ENCODE peak calls at places on chromosomes 16 and 17, in four cellular contexts. F is NCI-H460, B is T-helper 1 cell, A is AG08395. L is an unnamed sample.
A peak's percentile ranks its signal among the peaks of the same experiment; 100 is the strongest.

GRCh38 chr16:67915831-67916723 is 15.6 kb downstream of the CTRL start:
- DNase-seq in F (no peak), B (no peak), A (no peak), L (no peak)

GRCh38 chr17:50125420-50125997 is 4.5 kb downstream of the SAMD14 start:
- DNase-seq in F (no peak), B (no peak), A (no peak), L (no peak)

GRCh38 chr17:50948711-50949110 is 82.6 kb upstream of the TOB1 start:
- DNase-seq in F (no peak), B (no peak), A (no peak), L (no peak)

GRCh38 chr17:76360461-76360860 is 6.7 kb upstream of the PRPSAP1 start:
- DNase-seq in F (no peak), B (no peak), A (no peak), L (no peak)

GRCh38 chr16:67538666-67539101 is 10.1 kb downstream of the RIPOR1 start:
- DNase-seq in F (no peak), B (no peak), A (no peak), L (no peak)

GRCh38 chr17:35486920-35487727 is 38.6 kb upstream of the SLFN13 start:
- DNase-seq in F (no peak), B (peak; percentile 40), A (peak; percentile 57), L (no peak)

GRCh38 chr17:78316867-78317816 is 42.7 kb downstream of the SOCS3 start:
- DNase-seq in F (no peak), B (no peak), A (no peak), L (peak; percentile 41)

GRCh38 chr17:61097786-61098185 is 301.9 kb upstream of the TBX2 start:
- DNase-seq in F (no peak), B (no peak), A (no peak), L (no peak)

GRCh38 chr17:33154869-33155455 is 138.1 kb downstream of the ASIC2 start:
- DNase-seq in F (no peak), B (no peak), A (no peak), L (no peak)

GRCh38 chr16:836221-836620 is 35.7 kb upstream of the GNG13 start:
- DNase-seq in F (no peak), B (no peak), A (no peak), L (no peak)

GRCh38 chr17:73535746-73536145 is 108.5 kb downstream of the SDK2 start:
- DNase-seq in F (no peak), B (no peak), A (no peak), L (no peak)

GRCh38 chr16:51818342-51818944 is 667.4 kb upstream of the SALL1 start:
- DNase-seq in F (no peak), B (no peak), A (peak; percentile 58), L (peak; percentile 60)

GRCh38 chr16:76535-77272 is 1.3 kb upstream of the MPG start:
- DNase-seq in F (peak; percentile 62), B (no peak), A (peak; percentile 80), L (peak; percentile 50)

GRCh38 chr16:2856061-2856670 is 1.8 kb downstream of the PRSS22 start:
- DNase-seq in F (no peak), B (no peak), A (no peak), L (peak; percentile 36)

GRCh38 chr17:49872776-49873377 is 25.0 kb upstream of the TAC4 start:
- DNase-seq in F (no peak), B (no peak), A (no peak), L (no peak)

GRCh38 chr17:65406552-65406951 is 154.9 kb downstream of the AXIN2 start:
- DNase-seq in F (no peak), B (no peak), A (no peak), L (no peak)

GRCh38 chr16:85202631-85203461 is 90.6 kb upstream of the CIBAR2 start:
- DNase-seq in F (no peak), B (no peak), A (peak; percentile 95), L (peak; percentile 90)

GRCh38 chr16:59432934-59433333 is 698.8 kb upstream of the GOT2 start:
- DNase-seq in F (no peak), B (no peak), A (no peak), L (no peak)

GRCh38 chr17:55926276-55926995 is 175.6 kb downstream of the PCTP start:
- DNase-seq in F (no peak), B (no peak), A (no peak), L (no peak)

GRCh38 chr16:17404903-17405691 is 65.7 kb downstream of the XYLT1 start:
- DNase-seq in F (peak; percentile 64), B (no peak), A (peak; percentile 83), L (no peak)

GRCh38 chr17:58391302-58391984 is 25.9 kb downstream of the RNF43 start:
- DNase-seq in F (peak; percentile 14), B (no peak), A (no peak), L (peak; percentile 25)

GRCh38 chr17:82587234-82588086 is 60.8 kb downstream of the WDR45B start:
- DNase-seq in F (no peak), B (no peak), A (no peak), L (no peak)